ENCODE peak calls at places on chromosome 14, in eight cellular contexts. A, F, D, K, R, J, E and U are unnamed samples.

GRCh38 chr14:75063013-75063412 is 811 bp downstream of the ACYP1 start:
- DNase-seq in A (no peak), F (no peak), D (no peak), K (no peak), R (no peak), J (no peak), E (no peak), U (no peak)

GRCh38 chr14:31261523-31261858 is 53.9 kb upstream of the HECTD1 start:
- DNase-seq in A (no peak), F (no peak), D (no peak), K (no peak), R (no peak), J (no peak), E (no peak), U (no peak)

GRCh38 chr14:22556021-22556989 is 32.7 kb downstream of the DAD1 start:
- DNase-seq in A (peak; percentile 23), F (peak; percentile 83), D (peak; percentile 54), K (no peak), R (peak; percentile 80), J (peak; percentile 80), E (peak; percentile 89), U (peak; percentile 94)

GRCh38 chr14:88422919-88423318 is 37.5 kb downstream of the SPATA7 start:
- DNase-seq in A (no peak), F (no peak), D (peak; percentile 90), K (no peak), R (peak; percentile 33), J (no peak), E (peak; percentile 88), U (peak; percentile 46)

GRCh38 chr14:92653162-92653651 is 95.2 kb downstream of the LGMN start:
- DNase-seq in A (no peak), F (no peak), D (no peak), K (no peak), R (no peak), J (peak; percentile 66), E (no peak), U (no peak)

GRCh38 chr14:99774526-99775307 is 18.5 kb upstream of the EML1 start:
- DNase-seq in A (peak; percentile 64), F (no peak), D (peak; percentile 34), K (no peak), R (peak; percentile 55), J (no peak), E (peak; percentile 52), U (peak; percentile 35)

GRCh38 chr14:92491782-92492181 is 21.8 kb upstream of the RIN3 start:
- DNase-seq in A (no peak), F (no peak), D (no peak), K (no peak), R (no peak), J (no peak), E (no peak), U (no peak)

GRCh38 chr14:64422006-64422405 is 33.9 kb downstream of the MTHFD1 start:
- DNase-seq in A (no peak), F (no peak), D (no peak), K (no peak), R (no peak), J (no peak), E (no peak), U (no peak)

GRCh38 chr14:90521121-90521929 is 124.5 kb downstream of the CALM1 start:
- DNase-seq in A (peak; percentile 71), F (no peak), D (no peak), K (no peak), R (peak; percentile 21), J (peak; percentile 59), E (no peak), U (peak; percentile 49)

GRCh38 chr14:61147898-61148549 is 133.1 kb downstream of the TMEM30B start:
- DNase-seq in A (no peak), F (no peak), D (peak; percentile 89), K (no peak), R (peak; percentile 91), J (no peak), E (peak; percentile 100), U (peak; percentile 100)

GRCh38 chr14:99806841-99807240 is 13.6 kb downstream of the EML1 start:
- DNase-seq in A (no peak), F (no peak), D (no peak), K (no peak), R (no peak), J (no peak), E (no peak), U (no peak)

GRCh38 chr14:69592923-69593677 is 18.3 kb upstream of the SUSD6 start:
- DNase-seq in A (peak; percentile 84), F (no peak), D (peak; percentile 80), K (no peak), R (peak; percentile 73), J (no peak), E (peak; percentile 69), U (peak; percentile 65)

DNA sequence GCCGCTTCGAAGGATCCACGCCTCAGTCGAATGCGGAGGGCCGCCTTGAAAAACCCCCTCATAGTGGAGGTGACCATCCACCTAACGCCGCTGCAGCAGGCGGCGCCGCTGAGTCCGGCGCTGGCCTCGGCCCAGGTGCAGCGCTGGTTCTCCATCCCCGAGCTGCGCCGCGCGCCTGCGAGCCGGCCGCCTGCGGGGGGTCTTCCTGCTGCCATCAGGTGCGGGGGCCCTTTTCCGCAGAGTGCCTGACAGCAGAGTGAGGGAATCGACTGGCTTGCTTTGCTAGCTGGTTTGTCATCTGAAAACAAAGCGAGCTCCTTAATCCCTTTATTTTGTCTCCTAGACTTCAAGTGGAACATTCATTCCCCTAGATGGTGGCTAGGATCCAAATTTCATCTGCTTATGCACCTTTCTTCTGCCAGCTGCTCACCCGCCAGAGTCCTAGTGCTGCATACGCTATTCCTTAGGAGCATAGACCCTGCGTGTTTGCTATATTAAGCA is 10.4 kb upstream of the DNAL1 start:
- DNase-seq in A (no peak), F (no peak), D (peak; percentile 49), K (no peak), R (peak; percentile 18), J (peak; percentile 55), E (no peak), U (peak; percentile 24)
- TF ChIP-seq CTCF in A (no peak), F (peak; percentile 30), D (no peak), K (no peak), R (peak; percentile 22), J (no peak), E (peak; percentile 13), U (peak; percentile 55)

GRCh38 chr14:20302042-20302761 is 3.5 kb downstream of the TTC5 start:
- DNase-seq in A (no peak), F (no peak), D (peak; percentile 54), K (no peak), R (peak; percentile 27), J (no peak), E (peak; percentile 61), U (peak; percentile 46)

GRCh38 chr14:20305265-20306078 is at the start of gene TTC5:
- DNase-seq in A (peak; percentile 83), F (peak; percentile 90), D (peak; percentile 94), K (peak; percentile 82), R (peak; percentile 95), J (peak; percentile 88), E (peak; percentile 89), U (peak; percentile 94)

DNA sequence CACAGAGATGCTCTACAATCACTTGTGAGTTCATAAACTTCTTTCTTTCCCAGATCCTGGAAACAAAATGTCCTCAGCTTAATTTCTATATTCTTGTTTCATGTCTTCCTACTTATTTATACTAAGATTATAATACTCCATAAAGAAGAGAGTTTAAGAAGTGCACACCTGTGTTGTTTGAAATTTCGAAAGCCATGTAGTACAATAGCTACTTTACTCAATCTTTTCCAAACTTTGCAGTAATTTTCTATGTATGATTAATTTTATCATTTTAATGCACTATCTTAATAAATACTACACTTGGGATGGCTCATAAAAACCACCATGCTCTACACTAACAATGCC is 300 bp upstream of the TTC5 start:
- DNase-seq in A (no peak), F (no peak), D (no peak), K (no peak), R (no peak), J (no peak), E (no peak), U (no peak)
- H3K4me3 ChIP-seq in A (peak overlapping the region; percentile 71), F (peak overlapping the region; percentile 65), D (peak overlapping the region; percentile 87), K (no peak overlapping the region), R (peak overlapping the region; percentile 84), J (peak overlapping the region; percentile 73), E (no peak overlapping the region), U (no peak overlapping the region)

GRCh38 chr14:73712071-73712506 is 2.1 kb downstream of the PNMA1 start:
- DNase-seq in A (no peak), F (no peak), D (peak; percentile 25), K (no peak), R (no peak), J (no peak), E (peak; percentile 27), U (no peak)

GRCh38 chr14:73710737-73711136 is 3.4 kb downstream of the PNMA1 start:
- DNase-seq in A (no peak), F (no peak), D (no peak), K (no peak), R (no peak), J (no peak), E (no peak), U (no peak)

GRCh38 chr14:73713804-73714655 is at the start of gene PNMA1:
- DNase-seq in A (peak; percentile 93), F (peak; percentile 92), D (peak; percentile 95), K (peak; percentile 85), R (peak; percentile 76), J (peak; percentile 90), E (peak; percentile 72), U (peak; percentile 78)

GRCh38 chr14:73713206-73713803 is 879 bp downstream of the PNMA1 start:
- DNase-seq in A (no peak), F (no peak), D (no peak), K (no peak), R (no peak), J (no peak), E (no peak), U (peak; percentile 42)

GRCh38 chr14:73712540-73713141 is 1.5 kb downstream of the PNMA1 start:
- DNase-seq in A (peak; percentile 27), F (no peak), D (peak; percentile 49), K (no peak), R (no peak), J (no peak), E (peak; percentile 27), U (peak; percentile 22)
- TF ChIP-seq CTCF in A (no peak), F (no peak), D (no peak), K (no peak), R (no peak), J (no peak), E (no peak), U (no peak)

GRCh38 chr14:104868060-104868740 is 3.1 kb downstream of the CEP170B start:
- DNase-seq in A (no peak), F (no peak), D (no peak), K (no peak), R (no peak), J (peak; percentile 42), E (no peak), U (no peak)

GRCh38 chr14:104871145-104871655 is 6.1 kb downstream of the CEP170B start:
- DNase-seq in A (no peak), F (no peak), D (no peak), K (no peak), R (no peak), J (peak; percentile 30), E (no peak), U (no peak)

GRCh38 chr14:104868811-104869572 is 3.9 kb downstream of the CEP170B start:
- DNase-seq in A (no peak), F (no peak), D (no peak), K (no peak), R (no peak), J (no peak), E (no peak), U (no peak)

GRCh38 chr14:104870368-104871144 is 5.5 kb downstream of the CEP170B start:
- DNase-seq in A (peak; percentile 22), F (peak; percentile 69), D (no peak), K (no peak), R (no peak), J (peak; percentile 51), E (no peak), U (no peak)

GRCh38 chr14:104869669-104870367 is 4.8 kb downstream of the CEP170B start:
- DNase-seq in A (no peak), F (no peak), D (peak; percentile 28), K (no peak), R (no peak), J (no peak), E (no peak), U (no peak)
- H3K4me3 ChIP-seq in A (no peak overlapping the region), F (no peak overlapping the region), D (no peak overlapping the region), K (no peak overlapping the region), R (no peak overlapping the region), J (no peak overlapping the region), E (no peak overlapping the region), U (no peak overlapping the region)